ENCODE peak calls at places on chromosome 6, in seven cellular contexts. O, U, V, N, Y, K and L are unnamed samples.
A peak's percentile ranks its signal among the peaks of the same experiment; 100 is the strongest.

GRCh38 chr6:35059606-35060355 is 81.4 kb downstream of the TCP11 start:
- DNase-seq in Y (no peak), K (no peak), O (no peak), V (no peak), U (no peak), N (no peak), L (no peak)

GRCh38 chr6:167324111-167324510 is 775 bp upstream of the TTLL2 start:
- DNase-seq in N (no peak), V (no peak), O (no peak), K (no peak), U (no peak), Y (no peak), L (no peak)

GRCh38 chr6:12160350-12160749 is 129.8 kb upstream of the EDN1 start:
- DNase-seq in O (no peak), K (no peak), N (no peak), Y (peak; percentile 17), V (no peak), U (no peak), L (no peak)

GRCh38 chr6:28606424-28607391 is 81.0 kb downstream of the GPX5 start:
- DNase-seq in N (peak; percentile 95), V (peak; percentile 56), K (peak; percentile 72), Y (no peak), U (peak; percentile 67), O (peak; percentile 83), L (peak; percentile 90)

GRCh38 chr6:49915035-49915434 is 48.7 kb upstream of the CRISP1 start:
- DNase-seq in O (peak; percentile 13), V (no peak), N (peak; percentile 46), K (no peak), Y (no peak), U (no peak), L (peak; percentile 14)

GRCh38 chr6:5466459-5466858 is 205.1 kb downstream of the FARS2 start:
- DNase-seq in N (no peak), V (no peak), K (no peak), Y (peak; percentile 40), U (peak; percentile 14), O (no peak), L (no peak)

GRCh38 chr6:72218125-72218524 is 331.8 kb downstream of the RIMS1 start:
- DNase-seq in O (peak; percentile 64), K (peak; percentile 75), N (peak; percentile 76), U (no peak), Y (peak; percentile 1), V (no peak), L (peak; percentile 77)

GRCh38 chr6:152054441-152054840 is 247.0 kb downstream of the ESR1 start:
- DNase-seq in Y (peak; percentile 27), N (no peak), K (no peak), O (peak; percentile 22), V (no peak), U (no peak), L (no peak)

GRCh38 chr6:100880149-100880900 is 804 bp downstream of the ASCC3 start:
- DNase-seq in K (no peak), V (no peak), O (peak; percentile 54), Y (no peak), U (no peak), N (peak; percentile 13), L (no peak)